ENCODE peak calls at places on chromosomes 13 and 19, in four cellular contexts. H is T-helper 2 cell, B is neural progenitor cell, X is right atrium auricular region. E is an unnamed sample.

GRCh38 chr19:17490411-17490810 is 20.1 kb downstream of the SLC27A1 start:
- DNase-seq in H (no peak), B (no peak), X (no peak), E (no peak)

GRCh38 chr13:111388851-111389500 is 68.5 kb downstream of the TEX29 start:
- DNase-seq in H (no peak), B (no peak), X (no peak), E (no peak)

GRCh38 chr19:33507021-33507956 is 14.3 kb downstream of the PEPD start:
- DNase-seq in H (no peak), B (no peak), X (no peak), E (no peak)

GRCh38 chr13:102220681-102221228 is 181.1 kb downstream of the FGF14 start:
- DNase-seq in H (no peak), B (no peak), X (no peak), E (no peak)

GRCh38 chr19:19562665-19563347 is 24.7 kb downstream of the CILP2 start:
- DNase-seq in H (no peak), B (peak), X (no peak), E (no peak)

GRCh38 chr13:90091611-90092010 is 1255.9 kb upstream of the MIR17HG start:
- DNase-seq in H (no peak), B (no peak), X (no peak), E (no peak)

GRCh38 chr13:78934336-78934735 is 275.4 kb upstream of the OBI1 start:
- DNase-seq in H (no peak), B (no peak), X (no peak), E (no peak)

GRCh38 chr19:29211562-29212416 is 1.2 kb downstream of the UQCRFS1 start:
- DNase-seq in H (no peak), B (no peak), X (no peak), E (no peak)

GRCh38 chr19:49295208-49295880 is 29.6 kb downstream of the SLC6A16 start:
- DNase-seq in H (no peak), B (no peak), X (no peak), E (no peak)

GRCh38 chr19:45677351-45678230 is 9.6 kb downstream of the GIPR start:
- DNase-seq in H (peak), B (peak), X (peak), E (peak)

GRCh38 chr19:48715681-48716171 is 3.8 kb downstream of the MAMSTR start:
- DNase-seq in H (no peak), B (no peak), X (no peak), E (no peak)

GRCh38 chr13:24680258-24680920 is at the start of gene ATP12A:
- DNase-seq in H (no peak), B (peak), X (no peak), E (no peak)

GRCh38 chr13:50071399-50071798 is 56.2 kb downstream of the KCNRG start:
- DNase-seq in H (no peak), B (no peak), X (no peak), E (no peak)

GRCh38 chr13:29434217-29434940 is 161.1 kb downstream of the SLC7A1 start:
- DNase-seq in H (no peak), B (no peak), X (no peak), E (no peak)

GRCh38 chr13:113149711-113150544 is 8.5 kb upstream of the PROZ start:
- DNase-seq in H (no peak), B (no peak), X (peak), E (no peak)

GRCh38 chr13:40600145-40600751 is 66.2 kb downstream of the FOXO1 start:
- DNase-seq in H (no peak), B (no peak), X (no peak), E (no peak)

GRCh38 chr19:46076951-46077814 is 36.4 kb upstream of the IGFL4 start:
- DNase-seq in H (no peak), B (peak), X (no peak), E (no peak)

GRCh38 chr19:17950310-17951150 is 16.4 kb upstream of the KCNN1 start:
- DNase-seq in H (no peak), B (peak), X (no peak), E (no peak)